ENCODE peak calls at places on chromosomes 11 and 22, in six cellular contexts. C is amniotic stem cell, W is AG04450, H is foreskin keratinocyte, V is activated gamma-delta T cell, O is GM23248. R is an unnamed sample.

GRCh38 chr22:18028817-18029527 is 4.6 kb upstream of the MICAL3 start:
- DNase-seq in V (no peak), O (no peak), H (peak), W (no peak), C (no peak), R (no peak)

GRCh38 chr22:35446365-35446764 is 46.4 kb downstream of the MCM5 start:
- DNase-seq in C (peak), V (no peak), O (peak), W (peak), H (peak), R (peak)

GRCh38 chr22:31327786-31328544 is 18.2 kb downstream of the PATZ1 start:
- DNase-seq in H (peak), C (no peak), W (no peak), O (no peak), V (no peak), R (no peak)

GRCh38 chr11:12275818-12276217 is 101.6 kb upstream of the PARVA start:
- DNase-seq in V (no peak), W (no peak), O (no peak), H (no peak), C (no peak), R (no peak)

GRCh38 chr22:17476838-17477237 is 86.5 kb upstream of the SLC25A18 start:
- DNase-seq in H (no peak), V (no peak), W (no peak), O (no peak), C (no peak), R (no peak)

GRCh38 chr11:61963282-61964057 is 4.0 kb downstream of the FTH1 start:
- DNase-seq in V (no peak), O (peak), H (peak), C (no peak), W (no peak), R (no peak)

GRCh38 chr11:69009441-69010211 is 3.4 kb downstream of the MRGPRF start:
- DNase-seq in W (no peak), O (peak), V (no peak), C (no peak), H (peak), R (no peak)

GRCh38 chr22:37492428-37493344 is 6.5 kb upstream of the MFNG start:
- DNase-seq in C (no peak), V (no peak), W (no peak), H (no peak), O (peak), R (peak)

GRCh38 chr11:6505577-6506240 is 8.6 kb downstream of the DNHD1 start:
- DNase-seq in O (peak), W (peak), C (no peak), H (peak), V (no peak), R (peak)

GRCh38 chr22:35661377-35661937 is 13.2 kb downstream of the APOL6 start:
- DNase-seq in V (no peak), C (no peak), O (peak), W (peak), H (no peak), R (no peak)

GRCh38 chr11:95375881-95376280 is 144.9 kb upstream of the SESN3 start:
- DNase-seq in V (no peak), C (peak), W (peak), O (peak), H (peak), R (no peak)

GRCh38 chr11:113623114-113623513 is 83.0 kb downstream of the TMPRSS5 start:
- DNase-seq in C (no peak), O (peak), W (no peak), V (no peak), H (no peak), R (no peak)

GRCh38 chr11:5684627-5685362 is at the start of gene TRIM5:
- DNase-seq in V (peak), O (peak), W (peak), C (peak), H (peak), R (peak)

GRCh38 chr22:21942939-21943338 is 9.7 kb downstream of the PPM1F start:
- DNase-seq in V (no peak), C (no peak), O (no peak), W (no peak), H (no peak), R (no peak)

GRCh38 chr11:133681901-133682300 is 149.6 kb upstream of the OPCML start:
- DNase-seq in W (no peak), H (no peak), V (no peak), O (no peak), C (no peak), R (no peak)

R was measured in HT1080.